ENCODE peak calls at places on chromosomes 11 and 22, in seven cellular contexts. V is PC-3, O is body of pancreas, E is lung, Y is heart right ventricle, X is astrocyte, N is suprapubic skin. M is an unnamed sample. For H3K4me1, the result is how much of the 10 kb centered on the place peaks cover.

GRCh38 chr11:110147965-110148709 is 54.9 kb downstream of the ZC3H12C start:
- DNase-seq in V (peak), O (no peak), E (no peak), Y (no peak), X (peak), N (no peak), M (no peak)

GRCh38 chr11:55501014-55501413 is 53.3 kb upstream of the OR4C15 start:
- DNase-seq in V (no peak), O (no peak), E (no peak), Y (no peak), X (no peak), N (no peak), M (no peak)

GRCh38 chr11:103842795-103843194 is 193.6 kb upstream of the DDI1 start:
- DNase-seq in V (no peak), O (no peak), E (no peak), Y (no peak), X (peak), N (no peak), M (no peak)

GRCh38 chr11:14015711-14016110 is 53.2 kb downstream of the SPON1 start:
- DNase-seq in V (peak), O (peak), E (no peak), Y (no peak), X (peak), N (no peak), M (peak)

GRCh38 chr22:46673677-46674236 is 53.6 kb downstream of the GRAMD4 start:
- DNase-seq in V (no peak), O (no peak), E (no peak), Y (no peak), X (no peak), N (no peak), M (no peak)

GRCh38 chr22:41995211-41995610 is 3.4 kb upstream of the WBP2NL start:
- DNase-seq in V (no peak), O (no peak), E (no peak), Y (no peak), X (no peak), N (peak), M (no peak)

GRCh38 chr22:33737662-33738061 is 182.6 kb downstream of the LARGE1 start:
- DNase-seq in V (no peak), O (no peak), E (no peak), Y (no peak), X (no peak), N (no peak), M (no peak)

GRCh38 chr11:77346906-77347603 is 45.6 kb upstream of the GDPD4 start:
- DNase-seq in V (no peak), O (no peak), E (no peak), Y (no peak), X (peak), N (no peak), M (peak)

GRCh38 chr22:19848298-19849224 is 6.1 kb downstream of the GNB1L start:
- DNase-seq in V (peak), O (peak), E (peak), Y (no peak), X (no peak), N (no peak), M (peak)

GRCh38 chr11:103587951-103588788 is 448.3 kb upstream of the DDI1 start:
- DNase-seq in V (peak), O (no peak), E (no peak), Y (no peak), X (peak), N (no peak), M (peak)

GRCh38 chr22:28052818-28053217 is 133.8 kb upstream of the PITPNB start:
- DNase-seq in V (no peak), O (no peak), E (no peak), Y (no peak), X (no peak), N (no peak), M (no peak)

GRCh38 chr11:114059984-114060401 is 482 bp downstream of the ZBTB16 start:
- DNase-seq in V (no peak), O (peak), E (no peak), Y (no peak), X (no peak), N (no peak), M (no peak)

GRCh38 chr11:130061017-130061416 is 8.7 kb upstream of the APLP2 start:
- DNase-seq in V (no peak), O (no peak), E (no peak), Y (no peak), X (no peak), N (no peak), M (no peak)

GRCh38 chr11:92380882-92381281 is 156.3 kb downstream of the FAT3 start:
- DNase-seq in V (peak), O (no peak), E (no peak), Y (no peak), X (peak), N (no peak), M (no peak)

GRCh38 chr11:133955091-133955846 is 1.5 kb downstream of the IGSF9B start:
- DNase-seq in V (no peak), O (peak), E (no peak), Y (peak), X (no peak), N (no peak), M (no peak)

GRCh38 chr11:107780775-107781174 is 68.9 kb upstream of the SLN start:
- DNase-seq in V (peak), O (no peak), E (no peak), Y (no peak), X (no peak), N (no peak), M (no peak)

GRCh38 chr11:96051820-96052219 is 127.9 kb upstream of the MTMR2 start:
- DNase-seq in V (peak), O (no peak), E (no peak), Y (no peak), X (no peak), N (no peak), M (no peak)

GRCh38 chr11:97259884-97260283 is 870.1 kb downstream of the JRKL start:
- DNase-seq in V (peak), O (no peak), E (no peak), Y (no peak), X (no peak), N (no peak), M (no peak)

GRCh38 chr22:49733631-49734030 is 94.0 kb downstream of the BRD1 start:
- DNase-seq in V (no peak), O (no peak), E (no peak), Y (no peak), X (no peak), N (peak), M (no peak)

GRCh38 chr11:64971421-64972233 is at the start of gene MAJIN:
- DNase-seq in V (peak), O (peak), E (peak), Y (peak), X (peak), N (peak), M (peak)

GRCh38 chr11:127733552-127733951 is 733.0 kb upstream of the KIRREL3 start:
- DNase-seq in V (no peak), O (no peak), E (no peak), Y (peak), X (no peak), N (no peak), M (no peak)

GRCh38 chr22:42844756-42845155 is 12.3 kb downstream of the ARFGAP3 start:
- DNase-seq in V (peak), O (no peak), E (no peak), Y (no peak), X (no peak), N (no peak), M (peak)

GRCh38 chr22:26986884-26987283 is 329.5 kb downstream of the MIAT start:
- DNase-seq in V (no peak), O (no peak), E (no peak), Y (no peak), X (no peak), N (no peak), M (no peak)

GRCh38 chr11:113729456-113729855 is 23.3 kb upstream of the TMPRSS5 start:
- DNase-seq in V (no peak), O (no peak), E (no peak), Y (no peak), X (no peak), N (no peak), M (no peak)

GRCh38 chr11:133681901-133682300 is 149.6 kb upstream of the OPCML start:
- DNase-seq in V (no peak), O (no peak), E (no peak), Y (no peak), X (no peak), N (no peak), M (no peak)

GRCh38 chr11:122743949-122744876 is 88.7 kb downstream of the UBASH3B start:
- DNase-seq in V (no peak), O (no peak), E (no peak), Y (no peak), X (no peak), N (no peak), M (no peak)

GRCh38 chr11:32005786-32006406 is 85.0 kb upstream of the RCN1 start:
- DNase-seq in V (peak), O (no peak), E (no peak), Y (no peak), X (peak), N (no peak), M (no peak)

GRCh38 chr11:4727171-4727570 is 22.6 kb downstream of the MMP26 start:
- DNase-seq in V (no peak), O (no peak), E (no peak), Y (no peak), X (no peak), N (no peak), M (no peak)

DNA sequence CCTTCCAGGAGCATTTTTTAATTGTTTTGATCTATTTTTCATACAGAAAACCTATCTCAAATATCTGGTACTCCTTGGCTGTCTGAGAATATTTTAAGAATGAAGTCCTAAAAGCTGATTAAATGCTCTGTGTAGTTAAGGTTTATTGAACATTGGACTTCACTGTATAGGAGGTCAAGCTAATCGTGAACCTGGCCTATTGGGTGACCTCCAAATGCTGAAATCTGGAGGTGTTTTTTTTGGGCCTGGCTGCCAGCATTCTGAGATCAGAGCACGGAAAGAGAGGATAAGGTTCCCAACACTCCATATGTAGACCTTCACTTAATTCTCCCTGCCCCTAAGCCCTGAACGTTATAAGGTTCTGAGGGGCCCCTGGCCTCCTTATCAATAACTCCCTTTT is 8.3 kb downstream of the IL17RA start:
- DNase-seq in V (no peak), O (no peak), E (no peak), Y (no peak), X (no peak), N (no peak), M (no peak)
- H3K4me1 ChIP-seq in V (under half), O (under half), E (under half), Y (under half), X (under half), N (under half), M (under half)

GRCh38 chr11:61505640-61506155 is 2.9 kb upstream of the LRRC10B start:
- DNase-seq in V (no peak), O (peak), E (no peak), Y (no peak), X (no peak), N (no peak), M (no peak)

GRCh38 chr11:61505106-61505505 is 3.4 kb upstream of the LRRC10B start:
- DNase-seq in V (no peak), O (no peak), E (no peak), Y (no peak), X (no peak), N (no peak), M (no peak)

GRCh38 chr11:61507962-61508824 is at the start of gene LRRC10B:
- DNase-seq in V (no peak), O (peak), E (no peak), Y (no peak), X (no peak), N (no peak), M (peak)

GRCh38 chr11:61509058-61510029 is 795 bp downstream of the LRRC10B start:
- DNase-seq in V (peak), O (peak), E (peak), Y (peak), X (peak), N (no peak), M (peak)

GRCh38 chr11:61507012-61507768 is 1.4 kb upstream of the LRRC10B start:
- DNase-seq in V (no peak), O (no peak), E (no peak), Y (no peak), X (no peak), N (no peak), M (no peak)
- H3K4me1 ChIP-seq in V (under half), O (under half), E (under half), Y (under half), X (under half), N (under half), M (under half)

GRCh38 chr22:25752615-25753214 is 10.7 kb downstream of the MYO18B start:
- DNase-seq in V (no peak), O (no peak), E (no peak), Y (no peak), X (no peak), N (no peak), M (no peak)
- H3K4me1 ChIP-seq in V (under half), O (under half), E (under half), Y (under half), X (under half), N (under half), M (under half)

GRCh38 chr11:12225046-12225739 is 114.8 kb downstream of the MICAL2 start:
- DNase-seq in V (no peak), O (no peak), E (no peak), Y (no peak), X (no peak), N (no peak), M (no peak)
- H3K4me1 ChIP-seq in V (under half), O (under half), E (under half), Y (under half), X (under half), N (under half), M (under half)

M was measured in trophoblast cell.